ENCODE peak calls at places on chromosomes 16 and 17, in six cellular contexts. Q is CD4-positive, alpha-beta memory T cell; H is lower lobe of right lung; P is HCT116; X is PC-3; L is fibroblast of lung. C is an unnamed sample.

GRCh38 chr17:41928693-41929251 is 1.6 kb upstream of the ODAD4 start:
- DNase-seq in P (no peak), L (no peak), X (no peak), H (no peak), Q (no peak), C (no peak)

GRCh38 chr17:77147357-77147801 is 6.6 kb downstream of the SEC14L1 start:
- DNase-seq in X (no peak), Q (no peak), H (no peak), P (no peak), L (no peak), C (no peak)

GRCh38 chr16:29821663-29822115 is 1.4 kb downstream of the MVP start:
- DNase-seq in H (peak), X (peak), P (peak), Q (no peak), L (peak), C (no peak)

GRCh38 chr17:8520981-8521380 is 85.3 kb downstream of the NDEL1 start:
- DNase-seq in H (no peak), X (no peak), Q (no peak), L (no peak), P (no peak), C (no peak)

GRCh38 chr17:41738801-41739112 is 4.3 kb upstream of the HAP1 start:
- DNase-seq in X (no peak), L (no peak), H (no peak), P (no peak), Q (no peak), C (no peak)

GRCh38 chr17:62644487-62645173 is 17.2 kb downstream of the MRC2 start:
- DNase-seq in H (no peak), P (no peak), Q (no peak), X (no peak), L (no peak), C (no peak)

GRCh38 chr16:78097522-78097921 is 1.9 kb upstream of the WWOX start:
- DNase-seq in L (no peak), X (peak), H (no peak), P (no peak), Q (no peak), C (no peak)

GRCh38 chr17:38904892-38905291 is 20.5 kb upstream of the LASP1NB start:
- DNase-seq in Q (no peak), P (no peak), L (no peak), H (no peak), X (no peak), C (no peak)

GRCh38 chr17:50354198-50354597 is 8.3 kb downstream of the XYLT2 start:
- DNase-seq in P (no peak), L (no peak), Q (no peak), H (no peak), X (no peak), C (no peak)

GRCh38 chr16:56807011-56807675 is 57.9 kb upstream of the SLC12A3 start:
- DNase-seq in L (peak), P (no peak), Q (no peak), H (no peak), X (peak), C (no peak)

GRCh38 chr17:49723423-49723822 is 15.7 kb upstream of the SLC35B1 start:
- DNase-seq in X (no peak), Q (no peak), L (peak), P (no peak), H (no peak), C (no peak)

GRCh38 chr17:33302394-33302793 is 9.3 kb upstream of the ASIC2 start:
- DNase-seq in P (no peak), X (peak), L (no peak), H (no peak), Q (no peak), C (no peak)

GRCh38 chr17:19016881-19017280 is 12.3 kb upstream of the FAM83G start:
- DNase-seq in P (no peak), X (no peak), L (no peak), H (peak), Q (no peak), C (peak)

GRCh38 chr17:43570518-43570928 is 24.4 kb upstream of the ETV4 start:
- DNase-seq in H (no peak), L (peak), P (no peak), X (peak), Q (no peak), C (no peak)

GRCh38 chr16:73062640-73063283 is 14.8 kb upstream of the ZFHX3 start:
- DNase-seq in L (peak), Q (no peak), H (no peak), P (no peak), X (no peak), C (no peak)

GRCh38 chr17:2050871-2051387 is 4.0 kb upstream of the HIC1 start:
- DNase-seq in H (no peak), X (peak), P (no peak), Q (no peak), L (peak), C (peak)

GRCh38 chr17:56231693-56232092 is 78.4 kb downstream of the ANKFN1 start:
- DNase-seq in Q (no peak), H (no peak), X (no peak), L (no peak), P (no peak), C (no peak)

GRCh38 chr16:87778476-87778829 is 12.7 kb upstream of the KLHDC4 start:
- DNase-seq in L (no peak), P (no peak), H (no peak), X (no peak), Q (no peak), C (no peak)

GRCh38 chr17:83131268-83132011 is 52.0 kb downstream of the METRNL start:
- DNase-seq in H (peak), Q (no peak), X (no peak), L (no peak), P (no peak), C (peak)

GRCh38 chr16:35480361-35480760 is 2020.9 kb downstream of the TP53TG3F start:
- DNase-seq in H (no peak), L (no peak), P (no peak), Q (no peak), X (no peak), C (no peak)

GRCh38 chr17:39171933-39172332 is 6.0 kb upstream of the ARL5C start:
- DNase-seq in Q (no peak), L (no peak), H (no peak), P (no peak), X (no peak), C (no peak)

GRCh38 chr17:6231886-6232767 is 161.9 kb downstream of the WSCD1 start:
- DNase-seq in X (peak), L (peak), Q (no peak), P (no peak), H (no peak), C (peak)

GRCh38 chr17:50944054-50944901 is 78.1 kb upstream of the TOB1 start:
- DNase-seq in P (no peak), X (peak), L (peak), Q (peak), H (peak), C (peak)

GRCh38 chr16:83420206-83420760 is 387.5 kb upstream of the HSBP1 start:
- DNase-seq in H (no peak), P (no peak), X (peak), Q (no peak), L (peak), C (no peak)

GRCh38 chr17:65191805-65192740 is 54.9 kb downstream of the RGS9 start:
- DNase-seq in P (peak), Q (no peak), L (peak), X (peak), H (no peak), C (no peak)

GRCh38 chr17:44071772-44072171 is 1.2 kb downstream of the G6PC3 start:
- DNase-seq in L (no peak), X (peak), Q (no peak), P (no peak), H (peak), C (no peak)

GRCh38 chr16:30744146-30744545 is 4.1 kb upstream of the PHKG2 start:
- DNase-seq in L (no peak), Q (no peak), P (no peak), H (no peak), X (no peak), C (no peak)

GRCh38 chr17:19703106-19703775 is 13.1 kb downstream of the SLC47A2 start:
- DNase-seq in H (peak), P (no peak), L (no peak), Q (no peak), X (no peak), C (no peak)

DNA sequence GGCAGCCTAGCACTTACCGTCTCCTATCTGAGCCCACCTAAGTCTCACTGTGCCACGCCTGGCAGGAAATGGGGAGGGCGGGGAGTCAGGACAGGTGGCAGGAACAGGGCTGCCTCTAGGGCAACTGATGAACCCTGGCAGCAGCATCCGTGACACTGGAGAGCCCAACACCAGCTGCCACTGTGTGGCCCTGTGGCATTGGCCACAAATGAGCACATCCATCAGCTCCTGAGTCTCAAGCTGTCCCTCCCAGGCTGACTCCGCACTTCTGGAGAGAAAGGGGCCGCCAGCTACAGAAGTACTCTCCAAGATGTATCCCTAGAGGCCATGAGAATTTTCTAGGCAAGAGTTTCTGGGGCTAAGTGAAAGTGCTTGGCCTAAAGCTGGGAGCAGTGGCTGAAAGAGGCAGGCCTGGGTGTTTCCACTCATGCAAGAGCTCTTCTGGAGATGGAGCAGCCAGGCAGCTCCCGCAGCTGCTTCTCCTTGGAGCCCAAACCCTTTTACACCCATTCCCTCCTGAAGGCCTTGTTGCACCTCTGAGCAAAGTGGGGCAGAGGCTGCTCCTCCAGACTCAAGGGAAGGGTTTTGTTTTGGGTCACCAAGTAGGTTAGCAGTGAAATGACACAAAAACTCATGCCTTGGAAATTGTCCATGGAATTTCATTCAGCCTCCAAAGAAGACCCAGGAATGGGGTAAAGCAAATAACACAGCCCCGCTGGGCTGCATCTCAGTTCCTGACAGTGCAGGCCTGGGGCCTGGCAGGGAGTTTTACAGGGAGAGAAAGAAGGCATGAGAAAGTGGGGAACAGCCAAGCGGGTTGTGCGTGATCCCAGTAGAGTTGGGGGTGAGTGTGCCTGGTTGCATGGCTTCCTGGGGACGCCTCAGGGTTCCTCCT is 25.8 kb downstream of the PEMT start:
- DNase-seq in X (no peak), L (peak), Q (no peak), P (no peak), H (no peak), C (no peak)
- H3K27ac ChIP-seq in X (no peak), L (no peak), Q (no peak), P (no peak), H (peak), C (no peak)

GRCh38 chr17:47821031-47821423 is 567 bp downstream of the OSBPL7 start:
- DNase-seq in L (no peak), H (no peak), Q (no peak), X (no peak), P (no peak), C (no peak)

GRCh38 chr17:47819475-47819874 is 2.1 kb downstream of the OSBPL7 start:
- DNase-seq in X (no peak), P (no peak), L (no peak), H (peak), Q (no peak), C (no peak)

GRCh38 chr17:47821424-47822379 is at the start of gene OSBPL7:
- DNase-seq in P (peak), X (peak), Q (peak), H (peak), L (peak), C (peak)

GRCh38 chr17:47818002-47818695 is 3.4 kb downstream of the OSBPL7 start:
- DNase-seq in H (no peak), L (no peak), P (no peak), Q (no peak), X (no peak), C (peak)

GRCh38 chr17:47820023-47820789 is 1.4 kb downstream of the OSBPL7 start:
- DNase-seq in L (no peak), H (peak), Q (no peak), P (no peak), X (peak), C (no peak)
- H3K4me3 ChIP-seq in L (no peak), H (peak), Q (peak), P (peak), X (peak), C (peak)

GRCh38 chr16:85479972-85480726 is 133.0 kb upstream of the GSE1 start:
- DNase-seq in H (peak), P (no peak), L (no peak), X (no peak), Q (peak), C (peak)
- H3K27ac ChIP-seq in H (no peak), P (no peak), L (no peak), X (no peak), Q (no peak), C (no peak)

GRCh38 chr16:71711789-71712188 is 12.7 kb downstream of the PHLPP2 start:
- DNase-seq in L (no peak), P (no peak), X (no peak), H (no peak), Q (no peak), C (no peak)

GRCh38 chr16:71712501-71712900 is 12.0 kb downstream of the PHLPP2 start:
- DNase-seq in Q (no peak), H (no peak), L (no peak), P (no peak), X (no peak), C (no peak)

GRCh38 chr16:71708696-71709095 is 15.8 kb downstream of the PHLPP2 start:
- DNase-seq in Q (no peak), X (no peak), H (no peak), L (no peak), P (no peak), C (no peak)

GRCh38 chr16:71707199-71707598 is 17.3 kb downstream of the PHLPP2 start:
- DNase-seq in Q (no peak), X (no peak), L (no peak), H (no peak), P (no peak), C (no peak)

DNA sequence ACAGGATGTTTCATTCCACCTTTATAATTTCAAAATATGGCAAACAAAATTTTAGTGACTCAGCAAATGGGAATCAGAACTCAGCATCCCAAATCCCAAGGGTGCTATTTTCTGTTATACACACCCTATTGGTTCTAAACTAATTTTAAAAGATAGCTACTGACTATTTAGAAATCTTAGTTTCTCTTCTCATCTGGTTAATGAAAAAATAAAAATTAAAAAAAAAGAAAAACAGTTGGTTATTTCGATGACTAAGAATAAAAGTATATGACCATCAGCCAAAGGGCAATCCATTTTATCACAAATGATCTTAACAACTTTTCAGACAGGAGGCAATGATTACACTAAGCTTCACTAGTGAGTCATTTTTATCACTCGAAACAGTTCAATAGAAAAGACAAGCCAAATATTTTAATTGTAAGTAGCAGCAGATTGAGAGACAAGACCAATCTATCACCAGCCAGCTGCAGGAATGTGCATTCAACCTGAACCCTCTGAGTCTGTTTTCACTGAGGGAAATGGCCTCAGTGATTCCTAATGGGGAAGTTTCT is 15.2 kb downstream of the PHLPP2 start:
- DNase-seq in P (no peak), Q (no peak), X (peak), L (peak), H (no peak), C (no peak)
- H3K4me3 ChIP-seq in P (no peak), Q (no peak), X (no peak), L (no peak), H (no peak), C (no peak)

DNA sequence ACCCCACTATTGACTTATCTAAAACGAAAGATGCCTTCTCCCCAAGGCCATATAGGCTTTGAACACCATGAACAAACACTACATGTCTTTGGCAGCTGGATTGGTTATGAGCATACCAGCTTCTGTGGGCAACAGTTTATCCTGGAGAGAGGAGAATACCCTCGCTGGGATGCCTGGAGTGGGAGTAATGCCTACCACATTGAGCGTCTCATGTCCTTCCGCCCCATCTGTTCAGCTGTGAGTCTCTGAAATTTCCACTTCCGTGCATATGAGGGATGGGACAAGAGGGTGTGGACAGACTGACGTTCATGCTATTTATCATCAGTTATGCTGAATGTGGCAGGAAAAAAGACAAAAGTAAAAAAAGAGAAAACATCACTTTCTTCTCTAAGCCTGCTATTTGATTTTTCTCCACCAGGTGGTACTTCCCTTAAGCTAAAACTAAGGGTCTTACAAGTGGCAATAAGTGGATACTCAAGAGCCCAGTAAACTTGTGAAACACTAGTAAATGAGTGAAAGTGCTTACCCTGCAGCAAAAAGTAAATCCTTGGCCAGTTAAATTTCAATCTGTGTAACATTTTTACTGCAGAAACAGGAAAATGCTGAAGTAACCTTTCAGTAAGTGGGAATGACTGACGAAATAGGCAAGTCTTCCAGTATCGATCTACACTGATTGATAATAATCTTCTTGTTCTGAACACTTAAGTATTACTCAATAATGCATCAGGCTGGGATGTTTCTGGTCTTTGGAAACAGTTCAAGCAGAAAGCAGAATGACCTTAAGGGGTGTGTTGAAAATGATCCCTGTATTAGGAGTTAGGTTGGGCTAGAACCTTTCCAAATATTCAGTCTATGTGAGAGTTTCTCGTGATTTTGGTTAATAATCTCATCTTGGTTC is 5.6 kb downstream of the CRYBA1 start:
- DNase-seq in H (no peak), L (peak), X (peak), Q (peak), P (no peak), C (no peak)
- H3K27ac ChIP-seq in H (no peak), L (no peak), X (no peak), Q (no peak), P (no peak), C (no peak)

GRCh38 chr16:21239646-21240045 is 6.1 kb downstream of the ANKS4B start:
- DNase-seq in H (no peak), Q (no peak), X (no peak), P (no peak), L (no peak), C (no peak)

GRCh38 chr16:21233521-21234150 is at the start of gene ANKS4B:
- DNase-seq in H (no peak), Q (no peak), L (no peak), P (no peak), X (no peak), C (no peak)

GRCh38 chr16:21236831-21237230 is 3.3 kb downstream of the ANKS4B start:
- DNase-seq in X (no peak), H (no peak), P (no peak), L (no peak), Q (no peak), C (no peak)

GRCh38 chr16:21233045-21233520 is 416 bp upstream of the ANKS4B start:
- DNase-seq in P (no peak), L (no peak), Q (no peak), X (no peak), H (no peak), C (no peak)

GRCh38 chr16:21235199-21235585 is 1.7 kb downstream of the ANKS4B start:
- DNase-seq in Q (no peak), X (no peak), H (no peak), P (no peak), L (no peak), C (no peak)
- H3K4me3 ChIP-seq in Q (no peak), X (no peak), H (no peak), P (no peak), L (no peak), C (no peak)

DNA sequence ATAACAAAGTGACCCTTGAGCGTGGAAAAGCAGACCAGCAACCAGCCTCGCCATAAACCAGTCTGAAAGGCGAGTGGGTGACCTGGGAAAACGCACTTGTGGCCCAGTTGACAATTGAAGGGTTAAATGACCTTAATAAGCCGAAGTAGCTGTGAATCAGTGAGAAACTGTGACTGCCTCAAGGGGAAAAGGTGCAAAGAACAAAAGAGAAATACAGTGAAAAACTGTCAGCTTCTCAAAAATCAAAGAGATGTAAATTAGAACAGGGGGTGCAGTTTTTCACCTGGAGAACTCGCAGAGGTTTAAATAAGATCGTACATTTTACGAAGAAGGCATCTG is 124.1 kb downstream of the CMIP start:
- DNase-seq in L (no peak), H (no peak), P (no peak), Q (no peak), X (no peak), C (no peak)
- H3K27ac ChIP-seq in L (no peak), H (no peak), P (peak), Q (no peak), X (peak), C (no peak)

DNA sequence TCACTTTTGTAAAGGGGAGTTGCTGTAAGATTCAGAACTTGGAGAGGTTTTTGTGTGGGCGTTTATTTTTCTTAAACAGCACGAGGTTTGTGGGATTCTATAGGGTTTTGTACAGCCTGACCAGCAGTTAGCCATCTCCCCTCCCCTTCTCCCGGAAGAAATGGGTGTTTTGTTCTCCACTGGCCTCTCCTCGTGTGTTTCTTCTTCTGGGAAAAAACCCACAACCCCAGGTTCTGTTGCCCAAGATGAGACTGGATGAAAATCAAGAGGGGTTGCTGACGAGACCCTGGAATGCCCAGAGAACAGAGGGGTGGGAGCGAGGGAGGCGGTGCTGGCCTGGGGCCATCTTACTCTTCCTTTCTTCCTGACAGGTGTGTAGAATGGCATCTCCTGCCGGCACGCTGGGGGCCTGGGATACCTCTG is 186.1 kb downstream of the MSI2 start:
- DNase-seq in H (no peak), X (no peak), Q (no peak), L (peak), P (no peak), C (no peak)
- H3K4me3 ChIP-seq in H (no peak), X (no peak), Q (no peak), L (no peak), P (no peak), C (no peak)